ENCODE peak calls at places on chromosomes 7 and 10, in six cellular contexts. Q is T-helper 1 cell; X is activated CD4-positive, alpha-beta T cell treated with anti-CD3 and anti-CD28 coated beads, Interleukin-2, amount 50 U/mL, for 24 hours; L is fibroblast of lung; J is COR-L47; F is cardiac muscle cell. G is an unnamed sample.

GRCh38 chr7:113015038-113015645 is 71.5 kb downstream of the GPR85 start:
- DNase-seq in Q (no peak), X (no peak), L (peak), J (no peak), F (peak), G (peak)

GRCh38 chr7:131068604-131069021 is 259.1 kb upstream of the MKLN1 start:
- DNase-seq in Q (no peak), X (no peak), L (peak), J (no peak), F (peak), G (peak)

GRCh38 chr7:140645166-140645565 is 4.6 kb upstream of the DENND2A start:
- DNase-seq in Q (no peak), X (no peak), L (no peak), J (no peak), F (no peak), G (no peak)

GRCh38 chr7:3089493-3089892 is 45.8 kb upstream of the CARD11 start:
- DNase-seq in Q (no peak), X (no peak), L (peak), J (no peak), F (peak), G (no peak)

GRCh38 chr7:157690058-157690832 is 353.4 kb downstream of the DNAJB6 start:
- DNase-seq in Q (no peak), X (no peak), L (no peak), J (peak), F (no peak), G (no peak)

GRCh38 chr10:33869089-33869488 is 534.6 kb upstream of the NRP1 start:
- DNase-seq in Q (no peak), X (no peak), L (peak), J (no peak), F (no peak), G (no peak)

GRCh38 chr7:27173412-27174076 is 576 bp downstream of the HOXA10 start:
- DNase-seq in Q (no peak), X (no peak), L (no peak), J (peak), F (no peak), G (no peak)

GRCh38 chr10:5906651-5907050 is 16.6 kb downstream of the FBH1 start:
- DNase-seq in Q (no peak), X (no peak), L (no peak), J (no peak), F (no peak), G (no peak)

GRCh38 chr7:76280408-76280807 is 22.1 kb upstream of the HSPB1 start:
- DNase-seq in Q (no peak), X (no peak), L (no peak), J (no peak), F (peak), G (no peak)

GRCh38 chr10:118259288-118259906 is 82.7 kb downstream of the FAM204A start:
- DNase-seq in Q (no peak), X (no peak), L (peak), J (peak), F (peak), G (no peak)

GRCh38 chr10:71316081-71316785 is 2.8 kb upstream of the SLC29A3 start:
- DNase-seq in Q (no peak), X (no peak), L (no peak), J (no peak), F (peak), G (no peak)

GRCh38 chr7:13770305-13770704 is 219.2 kb downstream of the ETV1 start:
- DNase-seq in Q (no peak), X (no peak), L (peak), J (no peak), F (no peak), G (no peak)

GRCh38 chr7:82362129-82362528 is 81.4 kb downstream of the CACNA2D1 start:
- DNase-seq in Q (no peak), X (no peak), L (peak), J (no peak), F (peak), G (peak)

GRCh38 chr7:157670490-157671357 is 333.9 kb downstream of the DNAJB6 start:
- DNase-seq in Q (no peak), X (no peak), L (no peak), J (no peak), F (no peak), G (no peak)

GRCh38 chr10:813286-813685 is 118.2 kb downstream of the LARP4B start:
- DNase-seq in Q (no peak), X (no peak), L (no peak), J (no peak), F (no peak), G (no peak)

GRCh38 chr10:80453715-80454525 is at the start of gene TSPAN14:
- DNase-seq in Q (peak), X (peak), L (peak), J (no peak), F (peak), G (peak)

GRCh38 chr10:45432700-45433472 is 58.9 kb downstream of the ALOX5 start:
- DNase-seq in Q (no peak), X (no peak), L (no peak), J (no peak), F (no peak), G (no peak)

GRCh38 chr7:158353606-158354570 is 233.7 kb downstream of the PTPRN2 start:
- DNase-seq in Q (no peak), X (no peak), L (no peak), J (peak), F (peak), G (no peak)

GRCh38 chr10:14953452-14954000 is 370 bp downstream of the DCLRE1C start:
- DNase-seq in Q (no peak), X (no peak), L (peak), J (no peak), F (peak), G (peak)

GRCh38 chr7:94620703-94621118 is 35.2 kb downstream of the SGCE start:
- DNase-seq in Q (no peak), X (no peak), L (peak), J (no peak), F (peak), G (peak)

GRCh38 chr10:133537551-133538545 is 10.7 kb downstream of the CYP2E1 start:
- DNase-seq in Q (no peak), X (no peak), L (no peak), J (no peak), F (no peak), G (no peak)

GRCh38 chr10:3781458-3782098 is 3.4 kb downstream of the KLF6 start:
- DNase-seq in Q (peak), X (peak), L (peak), J (no peak), F (peak), G (peak)

GRCh38 chr7:105352018-105352612 is 36.6 kb downstream of the SRPK2 start:
- DNase-seq in Q (peak), X (peak), L (peak), J (no peak), F (peak), G (peak)

G was measured in fibroblast of gingiva.